ENCODE peak calls at places on chromosomes 11 and 22, in six cellular contexts. T is caudate nucleus, F is endothelial cell of umbilical vein, Y is HCT116, M is Panc1, Q is HTR-8/SVneo. S is an unnamed sample.

GRCh38 chr11:18312012-18312411 is 9.9 kb downstream of the HPS5 start:
- DNase-seq in Q (no peak), Y (no peak), F (no peak), M (no peak), T (no peak), S (no peak)

GRCh38 chr11:18192988-18193387 is 20.4 kb downstream of the MRGPRX4 start:
- DNase-seq in Y (no peak), M (no peak), T (no peak), Q (no peak), F (no peak), S (no peak)

GRCh38 chr11:115996125-115996807 is 492.1 kb upstream of the CADM1 start:
- DNase-seq in T (no peak), M (no peak), Y (no peak), Q (no peak), F (no peak), S (no peak)

GRCh38 chr11:82356316-82356715 is 377.3 kb downstream of the FAM181B start:
- DNase-seq in T (no peak), F (no peak), Y (no peak), M (no peak), Q (no peak), S (no peak)

GRCh38 chr11:6646040-6646439 is 9.6 kb downstream of the DCHS1 start:
- DNase-seq in M (no peak), Y (no peak), F (peak; percentile 74), Q (no peak), T (no peak), S (no peak)

GRCh38 chr11:118870396-118871343 is 13.0 kb upstream of the CXCR5 start:
- DNase-seq in Q (no peak), Y (no peak), M (no peak), F (no peak), T (peak; percentile 41), S (no peak)

GRCh38 chr11:57370251-57370650 is 10.7 kb downstream of the PRG3 start:
- DNase-seq in M (no peak), F (no peak), Q (peak; percentile 22), T (no peak), Y (no peak), S (no peak)

GRCh38 chr11:19714387-19715363 is 2.0 kb downstream of the NAV2 start:
- DNase-seq in F (peak; percentile 61), M (peak; percentile 56), T (no peak), Y (no peak), Q (peak; percentile 60), S (peak; percentile 78)

GRCh38 chr11:46407635-46408034 is 16.1 kb upstream of the CHRM4 start:
- DNase-seq in Y (no peak), F (no peak), M (no peak), T (no peak), Q (no peak), S (no peak)

GRCh38 chr22:23498811-23499798 is 81.0 kb downstream of the IGLL1 start:
- DNase-seq in Q (no peak), T (no peak), Y (no peak), F (no peak), M (no peak), S (no peak)

GRCh38 chr22:47139790-47140119 is 377.3 kb downstream of the TBC1D22A start:
- DNase-seq in Y (no peak), F (no peak), T (no peak), M (no peak), Q (no peak), S (no peak)

GRCh38 chr11:74142624-74143023 is 28.2 kb downstream of the C2CD3 start:
- DNase-seq in M (no peak), T (no peak), Q (peak; percentile 49), Y (no peak), F (no peak), S (no peak)

GRCh38 chr11:2924821-2925675 is 4.2 kb downstream of the PHLDA2 start:
- DNase-seq in Q (no peak), M (no peak), Y (no peak), F (no peak), T (no peak), S (no peak)

GRCh38 chr11:76579752-76580151 is 90.8 kb downstream of the LRRC32 start:
- DNase-seq in Q (no peak), M (no peak), T (no peak), Y (no peak), F (no peak), S (no peak)

GRCh38 chr22:38907767-38908166 is 35.8 kb upstream of the CBX6 start:
- DNase-seq in Q (no peak), M (no peak), F (no peak), Y (no peak), T (no peak), S (no peak)

GRCh38 chr11:44080951-44081350 is 14.5 kb upstream of the EXT2 start:
- DNase-seq in F (no peak), M (no peak), Q (no peak), T (no peak), Y (no peak), S (no peak)

GRCh38 chr11:72562431-72562830 is 111.8 kb downstream of the PDE2A start:
- DNase-seq in T (no peak), M (no peak), Q (no peak), Y (no peak), F (no peak), S (peak; percentile 34)

S was measured in ACHN.